ENCODE peak calls at places on chromosomes 16 and 17, in four cellular contexts. E, I, K and Y are unnamed samples.
A peak's percentile ranks its signal among the peaks of the same experiment; 100 is the strongest.

GRCh38 chr16:4184038-4184702 is 57.7 kb downstream of the SRL start:
- DNase-seq in E (no peak), I (no peak), K (no peak), Y (no peak)

GRCh38 chr17:66422181-66422580 is 119.8 kb downstream of the PRKCA start:
- DNase-seq in I (no peak), K (no peak), E (no peak), Y (no peak)

GRCh38 chr17:50174444-50174843 is 8.6 kb downstream of the SGCA start:
- DNase-seq in E (no peak), I (no peak), K (no peak), Y (no peak)

GRCh38 chr17:55167024-55167721 is 97.6 kb upstream of the HLF start:
- DNase-seq in K (no peak), E (no peak), I (no peak), Y (no peak)

GRCh38 chr16:84013787-84014569 is 28.6 kb downstream of the SLC38A8 start:
- DNase-seq in I (peak; percentile 100), E (peak; percentile 61), K (peak; percentile 27), Y (peak; percentile 90)

GRCh38 chr17:5975651-5976050 is 94.5 kb upstream of the WSCD1 start:
- DNase-seq in I (no peak), K (no peak), E (no peak), Y (no peak)

GRCh38 chr17:2213291-2213960 is 90.2 kb downstream of the SMG6 start:
- DNase-seq in I (no peak), K (peak; percentile 57), E (peak; percentile 43), Y (no peak)

GRCh38 chr17:30021708-30022317 is 80.4 kb downstream of the EFCAB5 start:
- DNase-seq in I (no peak), K (peak; percentile 17), E (peak; percentile 61), Y (peak; percentile 40)

GRCh38 chr17:30363715-30364202 is 15.0 kb upstream of the CPD start:
- DNase-seq in I (no peak), E (peak; percentile 61), K (peak; percentile 48), Y (no peak)

GRCh38 chr16:87042551-87043272 is 274.5 kb downstream of the C16orf95 start:
- DNase-seq in E (no peak), I (no peak), K (no peak), Y (no peak)

GRCh38 chr17:75115545-75115944 is 5.8 kb downstream of the ARMC7 start:
- DNase-seq in I (no peak), E (no peak), K (no peak), Y (no peak)

GRCh38 chr16:87850009-87851006 is 19.0 kb downstream of the SLC7A5 start:
- DNase-seq in E (peak; percentile 51), I (no peak), K (peak; percentile 48), Y (peak; percentile 65)

GRCh38 chr17:73203788-73204479 is 11.1 kb downstream of the COG1 start:
- DNase-seq in E (no peak), K (no peak), I (no peak), Y (no peak)

GRCh38 chr16:70638814-70639792 is 7.3 kb upstream of the IL34 start:
- DNase-seq in E (peak; percentile 98), I (no peak), K (peak; percentile 40), Y (no peak)

GRCh38 chr16:56625943-56626654 is 518 bp downstream of the MT1E start:
- DNase-seq in K (no peak), I (no peak), E (peak; percentile 91), Y (no peak)

GRCh38 chr17:54967621-54968258 is 714 bp downstream of the COX11 start:
- DNase-seq in I (no peak), E (peak; percentile 39), K (peak; percentile 4), Y (no peak)

GRCh38 chr16:86806838-86807351 is 228.5 kb downstream of the FOXL1 start:
- DNase-seq in E (peak; percentile 17), K (no peak), I (no peak), Y (no peak)

GRCh38 chr16:89004209-89004831 is 27.3 kb upstream of the CBFA2T3 start:
- DNase-seq in K (peak; percentile 35), E (no peak), I (no peak), Y (no peak)

GRCh38 chr17:3944485-3945388 is 19.5 kb downstream of the ATP2A3 start:
- DNase-seq in I (peak; percentile 50), E (peak; percentile 73), K (peak; percentile 15), Y (peak; percentile 82)

GRCh38 chr16:82195917-82196494 is 26.0 kb upstream of the MPHOSPH6 start:
- DNase-seq in E (peak; percentile 27), K (no peak), I (no peak), Y (no peak)

GRCh38 chr17:82836823-82837357 is 2.9 kb downstream of the ZNF750 start:
- DNase-seq in E (no peak), I (no peak), K (no peak), Y (no peak)

GRCh38 chr16:9192746-9193145 is 101.3 kb downstream of the HAPSTR1 start:
- DNase-seq in I (peak; percentile 13), E (no peak), K (peak; percentile 49), Y (no peak)

GRCh38 chr17:64331946-64332493 is 58.6 kb downstream of the PECAM1 start:
- DNase-seq in K (no peak), I (no peak), E (no peak), Y (no peak)

GRCh38 chr17:66281671-66282369 is 20.6 kb upstream of the PRKCA start:
- DNase-seq in I (no peak), K (no peak), E (no peak), Y (no peak)

GRCh38 chr16:85384831-85385462 is 228.2 kb upstream of the GSE1 start:
- DNase-seq in K (peak; percentile 41), E (no peak), I (no peak), Y (no peak)

GRCh38 chr17:57260325-57261083 is 4.2 kb downstream of the MSI2 start:
- DNase-seq in E (no peak), K (no peak), I (no peak), Y (no peak)

GRCh38 chr17:9941305-9941704 is 36.2 kb upstream of the RCVRN start:
- DNase-seq in K (no peak), I (no peak), E (no peak), Y (no peak)

GRCh38 chr17:31838641-31839225 is 20.3 kb downstream of the COPRS start:
- DNase-seq in E (peak; percentile 36), I (no peak), K (no peak), Y (no peak)

GRCh38 chr16:85564277-85565051 is 48.7 kb upstream of the GSE1 start:
- DNase-seq in K (no peak), I (no peak), E (no peak), Y (no peak)

GRCh38 chr16:57830890-57831484 is 28.7 kb upstream of the KIFC3 start:
- DNase-seq in K (peak; percentile 85), I (no peak), E (no peak), Y (no peak)

GRCh38 chr17:67260051-67260987 is 15.3 kb upstream of the HELZ start:
- DNase-seq in K (no peak), E (peak; percentile 74), I (no peak), Y (no peak)

GRCh38 chr16:86949116-86949515 is 368.1 kb downstream of the C16orf95 start:
- DNase-seq in E (peak; percentile 13), K (no peak), I (no peak), Y (no peak)

GRCh38 chr17:67628580-67629013 is 89.1 kb upstream of the NOL11 start:
- DNase-seq in K (no peak), I (peak; percentile 29), E (peak; percentile 11), Y (no peak)

GRCh38 chr16:81637336-81638235 is 141.5 kb upstream of the PLCG2 start:
- DNase-seq in E (no peak), K (peak; percentile 73), I (no peak), Y (no peak)

GRCh38 chr17:78484300-78485159 is 92.7 kb downstream of the DNAH17 start:
- DNase-seq in K (no peak), E (peak; percentile 45), I (no peak), Y (peak; percentile 51)

GRCh38 chr16:75660321-75660720 is 12.7 kb downstream of the TERF2IP start:
- DNase-seq in I (no peak), K (no peak), E (no peak), Y (no peak)

GRCh38 chr16:88468289-88469129 is 15.4 kb downstream of the ZFPM1 start:
- DNase-seq in E (peak; percentile 27), I (peak; percentile 67), K (no peak), Y (peak; percentile 74)

GRCh38 chr16:16155234-16155633 is 68.1 kb downstream of the ABCC6 start:
- DNase-seq in E (no peak), K (no peak), I (no peak), Y (no peak)

DNA sequence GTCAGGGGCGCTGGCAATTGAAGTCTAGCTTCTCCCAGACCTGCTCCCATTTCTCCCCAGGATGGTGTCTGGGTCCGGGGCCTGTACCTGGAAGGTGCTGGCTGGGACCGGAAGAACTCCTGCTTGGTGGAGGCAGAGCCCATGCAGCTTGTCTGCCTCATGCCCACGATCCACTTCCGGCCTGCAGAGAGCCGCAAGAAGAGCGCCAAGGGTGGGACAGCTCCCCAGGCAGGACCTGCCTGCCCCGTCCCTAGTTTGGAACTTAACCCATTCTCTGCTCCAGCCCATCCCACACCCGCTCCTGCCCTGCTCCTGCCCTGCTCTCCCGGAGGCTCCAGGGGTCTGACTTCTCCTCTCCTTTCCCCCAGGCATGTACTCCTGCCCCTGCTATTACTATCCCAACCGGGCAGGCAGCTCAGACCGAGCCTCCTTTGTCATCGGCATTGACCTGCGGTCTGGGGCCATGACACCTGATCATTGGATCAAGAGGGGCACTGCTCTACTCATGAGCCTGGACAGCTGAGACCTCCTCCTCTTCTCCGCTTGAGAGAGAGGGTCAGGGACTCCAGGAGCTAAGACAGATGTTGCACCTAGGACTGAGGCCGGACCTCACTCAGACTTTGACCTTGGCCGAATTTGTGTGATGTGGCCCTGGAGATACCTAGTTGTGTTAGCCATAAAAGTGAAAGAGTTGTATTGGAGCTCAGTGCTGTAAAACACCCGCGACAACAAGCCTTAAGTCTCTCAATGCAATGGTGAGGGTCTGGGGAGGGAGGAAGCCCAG is 814 bp upstream of the KDM6B start:
- DNase-seq in E (no peak), K (no peak), I (no peak), Y (no peak)
- H3K27ac ChIP-seq in E (no peak overlapping the region), K (no peak overlapping the region), I (no peak overlapping the region), Y (no peak overlapping the region)

GRCh38 chr17:42133461-42134041 is 10.9 kb downstream of the HSPB9 start:
- DNase-seq in E (no peak), I (no peak), K (no peak), Y (no peak)

GRCh38 chr17:42135151-42135550 is 12.5 kb downstream of the HSPB9 start:
- DNase-seq in K (no peak), E (no peak), I (no peak), Y (no peak)

GRCh38 chr17:42132941-42133340 is 10.3 kb downstream of the HSPB9 start:
- DNase-seq in E (peak; percentile 91), K (no peak), I (no peak), Y (no peak)

GRCh38 chr17:42136654-42137051 is 14.0 kb downstream of the HSPB9 start:
- DNase-seq in I (no peak), K (no peak), E (no peak), Y (no peak)

GRCh38 chr17:42135664-42136653 is 13.4 kb downstream of the HSPB9 start:
- DNase-seq in K (no peak), I (no peak), E (peak; percentile 88), Y (no peak)
- H2BK12ac ChIP-seq in K (no peak overlapping the region), I (no peak overlapping the region), E (peak overlapping the region; percentile 97), Y (no peak overlapping the region)

GRCh38 chr17:46800573-46800972 is 17.9 kb downstream of the WNT3 start:
- DNase-seq in I (no peak), K (no peak), E (no peak), Y (no peak)
- H3K4me3 ChIP-seq in I (no peak overlapping the region), K (no peak overlapping the region), E (no peak overlapping the region), Y (no peak overlapping the region)

DNA sequence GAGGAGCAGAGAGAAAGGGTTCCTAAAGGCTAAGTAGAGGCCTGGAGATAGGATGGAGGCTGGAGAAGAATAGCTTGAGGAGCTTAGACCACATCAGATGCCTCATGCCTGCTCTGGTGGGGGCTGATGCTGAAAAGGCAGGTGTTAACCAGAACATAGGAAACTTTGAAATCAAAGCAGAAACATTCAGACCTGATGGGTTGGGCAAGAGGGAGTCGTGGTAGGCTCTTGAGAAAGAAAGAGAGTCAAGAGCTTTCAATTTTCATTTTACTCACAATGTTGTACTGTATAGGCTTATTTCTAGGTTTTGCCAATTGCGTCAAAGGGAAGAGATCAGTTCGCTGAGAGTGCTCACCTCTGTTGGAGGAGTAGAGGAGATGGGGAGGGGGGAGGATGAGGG is 406.6 kb upstream of the SALL1 start:
- DNase-seq in I (no peak), E (no peak), K (no peak), Y (no peak)
- H3K27ac ChIP-seq in I (no peak overlapping the region), E (no peak overlapping the region), K (no peak overlapping the region), Y (no peak overlapping the region)